ENCODE peak calls at places on chromosomes 13 and 19, in ten cellular contexts. G, Q, W, U, F, S, B, C, E and O are unnamed samples.

GRCh38 chr19:51365211-51366049 is 758 bp downstream of the ETFB start:
- DNase-seq in G (peak), Q (no peak), W (no peak), U (peak), F (peak), S (peak), B (no peak), C (no peak), E (peak), O (peak)

GRCh38 chr13:40940841-40941240 is 78.3 kb downstream of the ELF1 start:
- DNase-seq in G (no peak), Q (no peak), W (no peak), U (no peak), F (no peak), S (no peak), B (no peak), C (no peak), E (no peak), O (no peak)

GRCh38 chr13:79631260-79631659 is 150.3 kb downstream of the NDFIP2 start:
- DNase-seq in G (peak), Q (no peak), W (peak), U (no peak), F (no peak), S (no peak), B (peak), C (no peak), E (no peak), O (peak)

GRCh38 chr13:27797228-27797624 is 4.9 kb downstream of the GSX1 start:
- DNase-seq in G (peak), Q (no peak), W (peak), U (no peak), F (no peak), S (no peak), B (no peak), C (peak), E (no peak), O (no peak)

GRCh38 chr19:33362508-33363228 is 10.8 kb upstream of the CEBPG start:
- DNase-seq in G (no peak), Q (no peak), W (no peak), U (no peak), F (no peak), S (no peak), B (no peak), C (no peak), E (no peak), O (no peak)

GRCh38 chr19:35716985-35717664 is 678 bp upstream of the KMT2B start:
- DNase-seq in G (peak), Q (peak), W (peak), U (peak), F (peak), S (peak), B (peak), C (peak), E (peak), O (peak)

GRCh38 chr13:45834411-45834994 is 17.1 kb downstream of the SIAH3 start:
- DNase-seq in G (no peak), Q (no peak), W (no peak), U (no peak), F (no peak), S (no peak), B (no peak), C (no peak), E (no peak), O (no peak)

GRCh38 chr13:62643007-62643483 is 1227.4 kb upstream of the PCDH20 start:
- DNase-seq in G (peak), Q (no peak), W (no peak), U (no peak), F (no peak), S (no peak), B (no peak), C (no peak), E (no peak), O (no peak)

GRCh38 chr13:84609716-84610115 is 727.4 kb upstream of the SLITRK1 start:
- DNase-seq in G (peak), Q (no peak), W (no peak), U (no peak), F (no peak), S (no peak), B (no peak), C (no peak), E (no peak), O (no peak)

GRCh38 chr13:35349673-35350278 is 126.7 kb downstream of the MAB21L1 start:
- DNase-seq in G (no peak), Q (no peak), W (peak), U (no peak), F (no peak), S (no peak), B (no peak), C (no peak), E (no peak), O (no peak)

GRCh38 chr19:3047307-3048189 is 14.7 kb downstream of the TLE5 start:
- DNase-seq in G (peak), Q (peak), W (peak), U (peak), F (peak), S (peak), B (peak), C (peak), E (peak), O (peak)

GRCh38 chr19:11098327-11098726 is 9.1 kb downstream of the LDLR start:
- DNase-seq in G (no peak), Q (no peak), W (no peak), U (no peak), F (no peak), S (no peak), B (no peak), C (no peak), E (no peak), O (no peak)
- TF ChIP-seq POLR2A in G (no peak), Q (no peak), W (no peak), U (no peak), F (no peak), S (no peak), B (no peak), C (no peak), E (no peak), O (no peak)

DNA sequence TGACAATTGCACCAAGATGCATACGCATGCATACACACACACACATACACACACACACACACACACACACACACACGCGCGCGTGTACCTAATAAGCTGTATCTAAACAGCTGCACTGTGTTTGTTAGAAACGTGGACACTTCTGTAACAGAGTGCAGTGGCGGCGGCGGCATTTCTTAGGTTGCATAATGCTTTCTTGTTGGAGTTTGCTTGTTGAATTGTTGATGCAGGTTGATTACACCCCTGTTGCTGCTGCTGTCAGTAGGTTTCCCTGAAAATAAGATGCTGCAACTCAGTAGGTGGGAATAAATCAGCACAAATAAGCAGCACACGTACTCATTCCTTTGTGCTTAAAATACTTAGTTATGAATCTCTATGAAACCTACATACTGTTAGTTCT is 479.2 kb downstream of the LIG4 start:
- DNase-seq in G (no peak), Q (no peak), W (no peak), U (no peak), F (no peak), S (no peak), B (no peak), C (no peak), E (no peak), O (no peak)
- TF ChIP-seq POLR2A in G (no peak), Q (no peak), W (no peak), U (no peak), F (no peak), S (no peak), B (no peak), C (no peak), E (no peak), O (no peak)

GRCh38 chr19:58538257-58539168 is 5.4 kb upstream of the TRIM28 start:
- DNase-seq in G (no peak), Q (no peak), W (no peak), U (peak), F (no peak), S (no peak), B (no peak), C (peak), E (no peak), O (peak)
- TF ChIP-seq POLR2A in G (no peak), Q (no peak), W (no peak), U (no peak), F (no peak), S (peak), B (no peak), C (no peak), E (no peak), O (no peak)

GRCh38 chr19:38224014-38224862 is at the start of gene DPF1:
- DNase-seq in G (peak), Q (peak), W (peak), U (no peak), F (peak), S (no peak), B (no peak), C (no peak), E (no peak), O (no peak)
- TF ChIP-seq POLR2A in G (no peak), Q (no peak), W (peak), U (no peak), F (no peak), S (no peak), B (no peak), C (no peak), E (no peak), O (no peak)

GRCh38 chr13:112005925-112006324 is 61.0 kb upstream of the SOX1 start:
- DNase-seq in G (no peak), Q (no peak), W (no peak), U (no peak), F (no peak), S (no peak), B (no peak), C (no peak), E (no peak), O (no peak)
- TF ChIP-seq POLR2A in G (no peak), Q (no peak), W (no peak), U (no peak), F (no peak), S (no peak), B (no peak), C (no peak), E (no peak), O (no peak)

GRCh38 chr19:56314584-56315075 is at the start of gene ZSCAN5A:
- DNase-seq in G (peak), Q (peak), W (peak), U (peak), F (peak), S (peak), B (peak), C (peak), E (peak), O (peak)

GRCh38 chr19:56312337-56312736 is 2.3 kb downstream of the ZSCAN5A start:
- DNase-seq in G (no peak), Q (no peak), W (no peak), U (no peak), F (no peak), S (no peak), B (no peak), C (no peak), E (no peak), O (no peak)

GRCh38 chr19:56315076-56315828 is 613 bp upstream of the ZSCAN5A start:
- DNase-seq in G (peak), Q (peak), W (peak), U (peak), F (peak), S (peak), B (peak), C (peak), E (peak), O (peak)

GRCh38 chr19:56312787-56313343 is 1.8 kb downstream of the ZSCAN5A start:
- DNase-seq in G (no peak), Q (no peak), W (no peak), U (no peak), F (no peak), S (no peak), B (no peak), C (no peak), E (no peak), O (no peak)

DNA sequence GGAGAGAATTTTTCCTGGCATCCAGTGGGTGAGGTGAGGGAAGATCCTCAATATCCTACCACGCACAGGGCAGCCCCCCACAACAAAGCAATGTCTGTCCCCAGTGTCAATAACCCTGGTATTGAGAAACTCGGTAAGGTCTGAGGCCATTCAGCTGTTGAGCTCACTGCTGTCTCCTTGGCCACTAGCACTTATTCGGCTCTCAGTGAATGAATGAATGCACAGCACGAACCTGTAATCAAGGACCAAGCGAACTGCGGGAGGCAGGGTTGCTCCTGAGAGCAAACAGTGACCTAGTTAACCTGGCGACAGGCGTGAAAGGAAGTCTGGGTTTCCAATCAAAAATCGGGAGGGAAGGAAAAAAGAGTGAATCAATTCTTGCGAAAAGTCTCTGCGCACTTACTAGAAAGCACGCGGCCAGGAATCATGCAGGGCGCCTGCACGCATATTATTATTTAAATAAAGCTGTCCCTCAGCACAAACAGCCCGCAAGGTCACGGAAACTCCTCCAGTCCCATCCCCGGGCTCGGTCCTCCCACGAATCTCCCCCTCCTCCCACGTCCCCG is 538 bp downstream of the ZSCAN5A start:
- DNase-seq in G (peak), Q (no peak), W (peak), U (no peak), F (no peak), S (no peak), B (no peak), C (no peak), E (no peak), O (no peak)
- TF ChIP-seq POLR2A in G (no peak), Q (peak), W (no peak), U (peak), F (peak), S (no peak), B (no peak), C (no peak), E (no peak), O (no peak)

DNA sequence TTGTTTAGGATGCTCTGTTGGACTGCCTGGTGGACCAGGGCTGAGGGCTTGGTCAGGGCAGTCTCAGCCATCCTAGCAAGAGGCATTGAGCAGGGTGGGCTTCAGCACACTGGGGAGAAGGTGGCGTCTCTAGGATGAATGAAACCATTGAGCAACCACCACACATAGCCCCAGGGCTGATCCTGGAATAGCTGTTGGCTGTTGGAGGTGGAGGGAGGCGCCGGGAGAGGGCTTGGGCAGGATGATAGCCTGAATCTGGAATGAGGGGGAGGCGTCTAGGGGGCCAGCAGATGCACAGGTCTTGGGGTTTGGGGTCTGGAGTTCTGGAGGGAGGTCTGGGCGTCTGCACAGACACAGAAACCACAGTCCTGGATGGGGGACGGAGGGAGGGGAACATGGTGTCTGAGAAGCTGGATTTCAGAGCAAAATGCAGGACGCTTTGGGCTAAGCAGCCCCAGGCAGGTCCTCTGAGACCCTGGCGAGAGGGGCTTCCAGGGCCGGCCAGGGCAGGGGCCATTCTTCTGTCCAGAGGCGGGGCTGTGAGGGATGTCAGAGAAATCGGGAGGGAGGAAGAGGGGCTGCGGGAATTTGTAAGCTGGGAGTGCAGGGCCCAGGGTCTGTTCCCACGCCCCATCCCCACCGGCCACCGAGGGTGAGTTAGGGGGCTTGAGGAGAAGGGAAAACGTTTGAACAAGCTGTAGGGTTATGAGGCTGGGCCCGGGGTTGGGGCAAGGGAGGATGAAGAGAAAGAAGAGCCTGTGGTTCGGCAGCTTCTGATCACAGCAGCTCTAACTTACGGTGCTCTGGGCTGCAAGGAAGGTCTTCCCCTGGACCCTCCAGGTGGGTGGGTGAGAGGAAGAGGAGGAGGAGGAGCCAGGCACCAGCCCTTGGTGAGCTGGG is 5.2 kb downstream of the TRAPPC5 start:
- DNase-seq in G (no peak), Q (no peak), W (no peak), U (no peak), F (no peak), S (no peak), B (no peak), C (no peak), E (no peak), O (no peak)
- TF ChIP-seq POLR2A in G (no peak), Q (no peak), W (peak), U (no peak), F (no peak), S (no peak), B (no peak), C (no peak), E (no peak), O (no peak)

GRCh38 chr19:11964858-11965645 is at the start of gene ZNF763:
- DNase-seq in G (peak), Q (peak), W (no peak), U (peak), F (peak), S (peak), B (peak), C (peak), E (peak), O (peak)
- TF ChIP-seq POLR2A in G (peak), Q (peak), W (no peak), U (peak), F (peak), S (peak), B (peak), C (peak), E (peak), O (no peak)

DNA sequence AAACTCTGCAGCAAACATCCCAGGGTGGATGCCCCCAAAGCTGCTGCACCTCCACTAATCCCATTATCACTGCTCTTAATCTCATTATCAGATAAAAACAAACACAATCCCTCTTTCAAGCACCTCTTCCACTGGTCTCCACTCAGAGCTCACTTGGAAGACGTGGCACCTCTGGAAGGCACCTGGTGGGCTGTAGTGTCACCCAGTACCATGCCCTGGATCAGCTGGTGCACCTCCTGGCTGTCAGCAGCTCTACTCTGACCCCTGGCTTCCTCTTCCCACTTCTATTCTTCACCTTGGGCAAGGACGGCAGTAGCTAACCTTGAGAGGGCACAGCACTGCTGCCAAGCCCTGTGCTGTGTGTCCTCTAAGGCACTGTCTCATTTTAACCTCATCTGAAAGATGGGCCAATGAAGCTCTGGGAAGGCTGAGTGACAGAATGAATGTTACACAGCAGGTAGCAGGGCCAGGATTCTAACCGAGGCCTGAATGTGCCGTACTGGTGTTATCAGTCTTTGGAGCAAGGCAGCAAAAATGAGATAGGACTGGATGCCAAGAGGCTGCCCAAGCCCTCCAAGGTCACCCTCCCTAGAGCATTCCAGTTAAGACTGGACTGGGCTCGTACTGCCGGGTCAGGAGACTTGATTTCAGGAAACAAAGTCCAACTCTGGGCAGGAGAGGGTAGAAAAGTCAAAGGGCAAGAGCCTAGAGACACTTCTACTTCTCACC is 7.4 kb downstream of the BRD4 start:
- DNase-seq in G (no peak), Q (no peak), W (no peak), U (no peak), F (no peak), S (no peak), B (no peak), C (peak), E (no peak), O (no peak)
- TF ChIP-seq POLR2A in G (no peak), Q (no peak), W (no peak), U (no peak), F (no peak), S (no peak), B (no peak), C (no peak), E (no peak), O (no peak)